ENCODE peak calls at places on chromosomes 1 and 21, in four cellular contexts. One of them, this sample, is unnamed.
A peak's percentile ranks its signal among the peaks of the same experiment; 100 is the strongest.

GRCh38 chr1:89499320-89499719 is 25.3 kb upstream of the LRRC8B start:
- DNase-seq in transverse colon: no peak
- DNase-seq in nephron progenitor cell: no peak
- DNase-seq in body of pancreas: no peak
- DNase-seq in this sample: no peak

GRCh38 chr1:24351247-24351646 is 32.1 kb downstream of the GRHL3 start:
- DNase-seq in body of pancreas: no peak
- DNase-seq in nephron progenitor cell: no peak
- DNase-seq in transverse colon: no peak
- DNase-seq in this sample: no peak

GRCh38 chr21:27954806-27955205 is 987.9 kb upstream of the ADAMTS5 start:
- DNase-seq in body of pancreas: no peak
- DNase-seq in transverse colon: no peak
- DNase-seq in nephron progenitor cell: no peak
- DNase-seq in this sample: no peak

GRCh38 chr1:192906334-192906733 is 97.5 kb downstream of the RGS2 start:
- DNase-seq in body of pancreas: no peak
- DNase-seq in transverse colon: no peak
- DNase-seq in nephron progenitor cell: no peak
- DNase-seq in this sample: no peak

GRCh38 chr1:174274884-174275283 is 115.6 kb downstream of the RABGAP1L start:
- DNase-seq in body of pancreas: no peak
- DNase-seq in transverse colon: no peak
- DNase-seq in nephron progenitor cell: no peak
- DNase-seq in this sample: no peak

GRCh38 chr1:52142220-52143153 is 598 bp downstream of the ZFYVE9 start:
- DNase-seq in body of pancreas: peak; percentile 46
- DNase-seq in nephron progenitor cell: no peak
- DNase-seq in transverse colon: peak; percentile 36
- DNase-seq in this sample: no peak

GRCh38 chr1:33719771-33720670 is 143.9 kb upstream of the HMGB4 start:
- DNase-seq in nephron progenitor cell: no peak
- DNase-seq in body of pancreas: no peak
- DNase-seq in transverse colon: no peak
- DNase-seq in this sample: no peak

GRCh38 chr1:168488153-168488552 is 55.6 kb downstream of the XCL2 start:
- DNase-seq in nephron progenitor cell: no peak
- DNase-seq in transverse colon: no peak
- DNase-seq in body of pancreas: peak; percentile 43
- DNase-seq in this sample: no peak

GRCh38 chr1:208013210-208013609 is 102.3 kb upstream of the CD34 start:
- DNase-seq in transverse colon: no peak
- DNase-seq in body of pancreas: no peak
- DNase-seq in nephron progenitor cell: no peak
- DNase-seq in this sample: no peak

GRCh38 chr1:218034464-218034863 is 250.6 kb upstream of the RRP15 start:
- DNase-seq in transverse colon: no peak
- DNase-seq in nephron progenitor cell: peak; percentile 21
- DNase-seq in body of pancreas: no peak
- DNase-seq in this sample: no peak

GRCh38 chr1:181482521-181483083 is 715 bp upstream of the CACNA1E start:
- DNase-seq in nephron progenitor cell: peak; percentile 81
- DNase-seq in body of pancreas: no peak
- DNase-seq in transverse colon: peak; percentile 11
- DNase-seq in this sample: no peak

GRCh38 chr1:89519779-89520358 is 4.8 kb upstream of the LRRC8B start:
- DNase-seq in body of pancreas: peak; percentile 24
- DNase-seq in transverse colon: peak; percentile 17
- DNase-seq in nephron progenitor cell: no peak
- DNase-seq in this sample: no peak

GRCh38 chr1:214415131-214415530 is 134.2 kb downstream of the SMYD2 start:
- DNase-seq in transverse colon: no peak
- DNase-seq in body of pancreas: no peak
- DNase-seq in nephron progenitor cell: no peak
- DNase-seq in this sample: no peak

GRCh38 chr1:233025566-233025965 is 75.2 kb downstream of the NTPCR start:
- DNase-seq in nephron progenitor cell: no peak
- DNase-seq in transverse colon: no peak
- DNase-seq in body of pancreas: no peak
- DNase-seq in this sample: no peak

GRCh38 chr1:233022246-233022645 is 71.8 kb downstream of the NTPCR start:
- DNase-seq in transverse colon: no peak
- DNase-seq in nephron progenitor cell: no peak
- DNase-seq in body of pancreas: no peak
- DNase-seq in this sample: no peak

GRCh38 chr1:233020441-233020840 is 70.0 kb downstream of the NTPCR start:
- DNase-seq in body of pancreas: peak; percentile 29
- DNase-seq in nephron progenitor cell: no peak
- DNase-seq in transverse colon: no peak
- DNase-seq in this sample: no peak

GRCh38 chr1:233019921-233020320 is 69.5 kb downstream of the NTPCR start:
- DNase-seq in body of pancreas: no peak
- DNase-seq in transverse colon: no peak
- DNase-seq in nephron progenitor cell: no peak
- DNase-seq in this sample: no peak

GRCh38 chr1:233025156-233025555 is 74.7 kb downstream of the NTPCR start:
- DNase-seq in body of pancreas: peak; percentile 74
- DNase-seq in nephron progenitor cell: peak; percentile 52
- DNase-seq in transverse colon: peak; percentile 71
- DNase-seq in this sample: no peak
- TF ChIP-seq CTCF in body of pancreas: peak; percentile 75
- TF ChIP-seq CTCF in nephron progenitor cell: peak; percentile 52
- TF ChIP-seq CTCF in transverse colon: peak; percentile 38
- TF ChIP-seq CTCF in this sample: no peak

GRCh38 chr1:99952522-99952921 is 17.3 kb upstream of the SLC35A3 start:
- DNase-seq in body of pancreas: no peak
- DNase-seq in transverse colon: no peak
- DNase-seq in nephron progenitor cell: no peak
- DNase-seq in this sample: no peak

GRCh38 chr1:99955375-99955774 is 14.4 kb upstream of the SLC35A3 start:
- DNase-seq in transverse colon: no peak
- DNase-seq in nephron progenitor cell: no peak
- DNase-seq in body of pancreas: no peak
- DNase-seq in this sample: no peak

GRCh38 chr1:99957818-99958217 is 12.0 kb upstream of the SLC35A3 start:
- DNase-seq in body of pancreas: no peak
- DNase-seq in nephron progenitor cell: no peak
- DNase-seq in transverse colon: no peak
- DNase-seq in this sample: no peak

DNA sequence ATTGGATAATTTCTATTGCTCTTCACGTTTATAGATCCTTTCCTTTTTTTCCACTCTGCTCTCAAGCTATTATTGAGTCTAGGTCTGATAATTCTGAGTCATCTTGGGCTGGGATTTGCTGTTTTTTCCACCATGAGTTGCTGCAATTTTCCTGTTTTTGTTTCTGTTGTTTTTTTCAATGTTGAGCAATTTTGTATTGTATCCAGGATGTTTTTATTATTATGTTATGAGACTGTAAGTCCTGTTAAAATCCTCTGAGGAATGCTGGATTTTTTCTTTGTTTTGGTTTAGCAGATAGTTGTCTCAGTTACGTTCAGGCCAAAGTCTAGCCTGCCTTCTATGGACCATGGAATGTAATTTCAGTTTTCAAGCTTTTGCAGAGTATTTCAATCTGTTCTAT is 13.0 kb upstream of the SLC35A3 start:
- DNase-seq in body of pancreas: no peak
- DNase-seq in nephron progenitor cell: no peak
- DNase-seq in transverse colon: no peak
- DNase-seq in this sample: no peak
- TF ChIP-seq CTCF in body of pancreas: no peak
- TF ChIP-seq CTCF in nephron progenitor cell: no peak
- TF ChIP-seq CTCF in transverse colon: no peak
- TF ChIP-seq CTCF in this sample: no peak

GRCh38 chr1:219150913-219151312 is 22.8 kb upstream of the LYPLAL1 start:
- DNase-seq in nephron progenitor cell: no peak
- DNase-seq in body of pancreas: no peak
- DNase-seq in transverse colon: no peak
- DNase-seq in this sample: no peak

GRCh38 chr1:219152759-219153158 is 20.9 kb upstream of the LYPLAL1 start:
- DNase-seq in body of pancreas: no peak
- DNase-seq in transverse colon: no peak
- DNase-seq in nephron progenitor cell: no peak
- DNase-seq in this sample: no peak

GRCh38 chr1:219147571-219148019 is 26.1 kb upstream of the LYPLAL1 start:
- DNase-seq in nephron progenitor cell: no peak
- DNase-seq in body of pancreas: no peak
- DNase-seq in transverse colon: no peak
- DNase-seq in this sample: no peak

GRCh38 chr1:219151467-219151866 is 22.2 kb upstream of the LYPLAL1 start:
- DNase-seq in nephron progenitor cell: no peak
- DNase-seq in transverse colon: no peak
- DNase-seq in body of pancreas: no peak
- DNase-seq in this sample: no peak

GRCh38 chr1:219149185-219149584 is 24.5 kb upstream of the LYPLAL1 start:
- DNase-seq in transverse colon: no peak
- DNase-seq in body of pancreas: no peak
- DNase-seq in nephron progenitor cell: no peak
- DNase-seq in this sample: no peak
- TF ChIP-seq CTCF in transverse colon: no peak
- TF ChIP-seq CTCF in body of pancreas: no peak
- TF ChIP-seq CTCF in nephron progenitor cell: no peak
- TF ChIP-seq CTCF in this sample: no peak

GRCh38 chr1:7654725-7655124 is 116.4 kb upstream of the VAMP3 start:
- DNase-seq in transverse colon: no peak
- DNase-seq in body of pancreas: no peak
- DNase-seq in nephron progenitor cell: no peak
- DNase-seq in this sample: no peak

GRCh38 chr1:7655354-7655753 is 115.7 kb upstream of the VAMP3 start:
- DNase-seq in body of pancreas: no peak
- DNase-seq in transverse colon: no peak
- DNase-seq in nephron progenitor cell: no peak
- DNase-seq in this sample: no peak

GRCh38 chr1:7648761-7649384 is 122.2 kb upstream of the VAMP3 start:
- DNase-seq in transverse colon: peak; percentile 51
- DNase-seq in nephron progenitor cell: no peak
- DNase-seq in body of pancreas: peak; percentile 80
- DNase-seq in this sample: no peak

GRCh38 chr1:7650801-7651200 is 120.3 kb upstream of the VAMP3 start:
- DNase-seq in transverse colon: no peak
- DNase-seq in nephron progenitor cell: peak; percentile 46
- DNase-seq in body of pancreas: peak; percentile 47
- DNase-seq in this sample: no peak

GRCh38 chr1:7652551-7653098 is 118.5 kb upstream of the VAMP3 start:
- DNase-seq in transverse colon: no peak
- DNase-seq in body of pancreas: no peak
- DNase-seq in nephron progenitor cell: no peak
- DNase-seq in this sample: no peak
- TF ChIP-seq CTCF in transverse colon: no peak
- TF ChIP-seq CTCF in body of pancreas: no peak
- TF ChIP-seq CTCF in nephron progenitor cell: no peak
- TF ChIP-seq CTCF in this sample: no peak

GRCh38 chr1:164718821-164719220 is 159.8 kb downstream of the PBX1 start:
- DNase-seq in transverse colon: no peak
- DNase-seq in nephron progenitor cell: no peak
- DNase-seq in body of pancreas: no peak
- DNase-seq in this sample: no peak
- TF ChIP-seq CTCF in transverse colon: no peak
- TF ChIP-seq CTCF in nephron progenitor cell: no peak
- TF ChIP-seq CTCF in body of pancreas: no peak
- TF ChIP-seq CTCF in this sample: no peak

DNA sequence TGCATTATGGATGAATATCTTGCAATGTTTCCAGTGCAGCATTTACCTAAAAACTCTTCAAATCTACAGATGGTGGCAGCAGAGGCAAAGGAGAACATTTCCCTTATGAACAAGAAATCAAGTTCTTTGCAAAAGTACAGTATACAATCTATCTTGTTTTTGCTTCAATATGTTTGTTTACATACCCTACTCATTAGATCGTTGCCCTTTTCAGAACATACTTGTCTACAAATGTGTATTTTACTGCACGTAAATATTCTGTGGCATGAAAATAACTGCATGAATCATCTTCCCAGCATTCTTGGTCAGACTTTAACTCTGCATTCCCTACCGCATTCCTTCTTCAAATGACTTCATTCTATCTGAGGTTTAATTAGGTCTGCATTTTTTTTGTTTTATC is 212.7 kb downstream of the ZP4 start:
- DNase-seq in nephron progenitor cell: no peak
- DNase-seq in transverse colon: no peak
- DNase-seq in body of pancreas: no peak
- DNase-seq in this sample: no peak
- TF ChIP-seq CTCF in nephron progenitor cell: peak; percentile 4
- TF ChIP-seq CTCF in transverse colon: peak; percentile 7
- TF ChIP-seq CTCF in body of pancreas: peak; percentile 35
- TF ChIP-seq CTCF in this sample: no peak

This sample was measured in activated B cell treated with CpG ODN at 0.5 μM for 24 hours.